ENCODE peak calls at places on chromosomes 3 and 15, in five cellular contexts. K is lung; J is HS-5; I is ecto neural progenitor cell; D is stimulated activated CD4-positive, alpha-beta T cell treated with anti-CD3 and anti-CD28 coated beads, Interleukin-1b, Interleukin-23, amount 100 ng/mL, for 1 hour. B is an unnamed sample.

GRCh38 chr15:38455096-38455495 is 1.2 kb downstream of the FAM98B start:
- DNase-seq in I (no peak), J (no peak), D (no peak), K (no peak), B (peak)

GRCh38 chr3:160485931-160486330 is 36.3 kb upstream of the TRIM59 start:
- DNase-seq in D (no peak), I (no peak), K (no peak), J (no peak), B (no peak)

GRCh38 chr3:128432898-128433629 is 33.6 kb downstream of the DNAJB8 start:
- DNase-seq in D (no peak), J (no peak), I (peak), K (no peak), B (no peak)

GRCh38 chr3:56691165-56692000 is 8.3 kb upstream of the TASOR start:
- DNase-seq in K (no peak), J (peak), D (no peak), I (no peak), B (no peak)

GRCh38 chr15:57887825-57888224 is 177.7 kb downstream of the ALDH1A2 start:
- DNase-seq in J (no peak), I (no peak), D (no peak), K (no peak), B (no peak)

GRCh38 chr3:62582495-62583172 is 209.3 kb upstream of the FEZF2 start:
- DNase-seq in D (no peak), I (no peak), J (no peak), K (no peak), B (no peak)

GRCh38 chr3:126126811-126127431 is 43.0 kb upstream of the SLC41A3 start:
- DNase-seq in J (no peak), K (no peak), D (no peak), I (peak), B (no peak)

GRCh38 chr3:42745291-42745745 is 27.7 kb downstream of the CCDC13 start:
- DNase-seq in D (no peak), I (no peak), J (no peak), K (no peak), B (no peak)

GRCh38 chr15:69988541-69989225 is 109.0 kb downstream of the TLE3 start:
- DNase-seq in I (no peak), J (no peak), K (no peak), D (no peak), B (no peak)

GRCh38 chr3:141011511-141012262 is 39.5 kb upstream of the SPSB4 start:
- DNase-seq in I (peak), D (peak), K (peak), J (no peak), B (peak)

GRCh38 chr15:61598655-61599054 is 369.6 kb upstream of the RORA start:
- DNase-seq in K (no peak), J (no peak), D (no peak), I (no peak), B (no peak)

GRCh38 chr3:86228106-86228505 is 762.8 kb downstream of the VGLL3 start:
- DNase-seq in K (no peak), I (no peak), J (no peak), D (no peak), B (no peak)

GRCh38 chr15:101532865-101533264 is 43.4 kb upstream of the PCSK6 start:
- DNase-seq in K (peak), I (no peak), D (no peak), J (no peak), B (no peak)

GRCh38 chr3:179149239-179149887 is 1.2 kb downstream of the PIK3CA start:
- DNase-seq in K (peak), D (no peak), I (no peak), J (no peak), B (peak)

GRCh38 chr15:39801641-39802309 is 19.1 kb upstream of the FSIP1 start:
- DNase-seq in I (no peak), K (no peak), D (no peak), J (no peak), B (no peak)

GRCh38 chr3:73399106-73399505 is 225.6 kb downstream of the PDZRN3 start:
- DNase-seq in D (no peak), I (no peak), K (no peak), J (no peak), B (peak)

GRCh38 chr3:168545591-168545990 is 449.9 kb upstream of the GOLIM4 start:
- DNase-seq in D (no peak), J (no peak), I (no peak), K (no peak), B (no peak)

GRCh38 chr15:92810418-92811138 is 89.5 kb upstream of the CHD2 start:
- DNase-seq in I (no peak), D (no peak), J (no peak), K (peak), B (peak)

GRCh38 chr3:141410861-141411771 is 42.8 kb downstream of the ZBTB38 start:
- DNase-seq in I (no peak), J (no peak), K (no peak), D (no peak), B (no peak)

GRCh38 chr15:67521770-67522568 is 1.0 kb downstream of the C15orf61 start:
- DNase-seq in D (no peak), K (no peak), I (no peak), J (no peak), B (peak)

GRCh38 chr3:100310355-100310965 is 24.1 kb upstream of the NIT2 start:
- DNase-seq in D (no peak), J (no peak), I (no peak), K (no peak), B (no peak)

GRCh38 chr3:33093847-33094246 is 3.1 kb downstream of the GLB1 start:
- DNase-seq in I (no peak), K (no peak), J (no peak), D (no peak), B (no peak)

GRCh38 chr3:25483456-25483855 is 55.4 kb downstream of the RARB start:
- DNase-seq in D (no peak), K (no peak), J (no peak), I (no peak), B (no peak)

GRCh38 chr3:123311201-123311600 is 109.5 kb downstream of the SEC22A start:
- DNase-seq in J (no peak), K (no peak), I (no peak), D (no peak), B (no peak)

GRCh38 chr3:13565581-13566461 is 16.9 kb downstream of the FBLN2 start:
- DNase-seq in J (no peak), K (no peak), D (no peak), I (no peak), B (no peak)

GRCh38 chr3:142863010-142863787 is 25.7 kb downstream of the PCOLCE2 start:
- DNase-seq in I (no peak), K (no peak), D (no peak), J (no peak), B (no peak)

GRCh38 chr15:67865331-67865730 is 25.5 kb upstream of the RNU6-1 start:
- DNase-seq in J (no peak), K (no peak), D (no peak), I (no peak), B (no peak)

GRCh38 chr15:96252148-96252547 is 78.4 kb upstream of the NR2F2 start:
- DNase-seq in D (no peak), I (no peak), K (no peak), J (no peak), B (no peak)